ENCODE peak calls at places on chromosomes 1 and 21, in five cellular contexts. T, R, N, H and A are unnamed samples.

GRCh38 chr1:59136541-59137335 is 160.2 kb upstream of the FGGY start:
- DNase-seq in R (no peak), H (no peak), T (peak), N (no peak), A (no peak)

GRCh38 chr1:178096421-178096820 is 2.5 kb downstream of the RASAL2 start:
- DNase-seq in H (no peak), N (no peak), R (no peak), T (no peak), A (no peak)

GRCh38 chr1:22829001-22829989 is 118.7 kb downstream of the EPHB2 start:
- DNase-seq in R (no peak), H (no peak), T (no peak), N (no peak), A (no peak)

GRCh38 chr21:34198232-34199120 is 125.1 kb downstream of the MRPS6 start:
- DNase-seq in T (no peak), R (peak), N (no peak), H (no peak), A (no peak)

GRCh38 chr1:100539836-100540536 is 2.0 kb downstream of the GPR88 start:
- DNase-seq in R (peak), T (peak), N (peak), H (peak), A (no peak)

GRCh38 chr1:77415585-77415984 is 133.8 kb downstream of the AK5 start:
- DNase-seq in N (no peak), R (no peak), H (no peak), T (no peak), A (no peak)

GRCh38 chr1:10530281-10530740 is 55.6 kb downstream of the PEX14 start:
- DNase-seq in T (no peak), N (no peak), R (no peak), H (peak), A (peak)

GRCh38 chr1:93672069-93672468 is 9.6 kb downstream of the BCAR3 start:
- DNase-seq in N (no peak), R (no peak), H (peak), T (peak), A (no peak)

GRCh38 chr1:188826800-188827199 is 1650.9 kb downstream of the BRINP3 start:
- DNase-seq in N (no peak), R (no peak), T (no peak), H (no peak), A (no peak)

GRCh38 chr1:94306521-94306920 is 69.1 kb upstream of the ARHGAP29 start:
- DNase-seq in N (no peak), R (no peak), T (no peak), H (no peak), A (no peak)

GRCh38 chr1:34362949-34363348 is 186.2 kb downstream of the C1orf94 start:
- DNase-seq in T (no peak), R (no peak), N (no peak), H (no peak), A (no peak)

GRCh38 chr1:203871114-203871875 is 9.9 kb downstream of the SNRPE start:
- DNase-seq in H (no peak), R (no peak), T (peak), N (no peak), A (peak)

GRCh38 chr1:226738995-226739695 is at the start of gene ITPKB:
- DNase-seq in R (peak), H (peak), N (peak), T (peak), A (peak)

GRCh38 chr1:67307251-67308060 is at the start of gene IL12RB2:
- DNase-seq in H (no peak), N (peak), T (peak), R (peak), A (peak)